ENCODE peak calls at places on chromosomes 1 and 21, in six cellular contexts. F is pancreas, U is uterus, V is nephron progenitor cell, H is fibroblast of pulmonary artery, Z is glutamatergic neuron. O is an unnamed sample.

GRCh38 chr1:18257775-18258174 is 150.2 kb downstream of the IGSF21 start:
- DNase-seq in F (no peak), U (no peak), V (no peak), H (no peak), Z (no peak), O (no peak)

GRCh38 chr1:88983791-88984552 is 8.5 kb downstream of the KYAT3 start:
- DNase-seq in F (no peak), U (no peak), V (no peak), H (peak; percentile 77), Z (no peak), O (no peak)

GRCh38 chr1:5829414-5829813 is 162.8 kb downstream of the NPHP4 start:
- DNase-seq in F (no peak), U (no peak), V (no peak), H (no peak), Z (no peak), O (no peak)

GRCh38 chr1:89581859-89582258 is 51.1 kb upstream of the LRRC8C start:
- DNase-seq in F (no peak), U (no peak), V (no peak), H (no peak), Z (no peak), O (no peak)

GRCh38 chr1:24248859-24249258 is 61.8 kb upstream of the IFNLR1 start:
- DNase-seq in F (no peak), U (no peak), V (no peak), H (no peak), Z (no peak), O (no peak)

GRCh38 chr21:42614811-42615342 is 38.5 kb upstream of the PDE9A start:
- DNase-seq in F (peak; percentile 41), U (no peak), V (peak; percentile 24), H (no peak), Z (no peak), O (no peak)

GRCh38 chr1:192807221-192807967 is 1.4 kb upstream of the RGS2 start:
- DNase-seq in F (no peak), U (no peak), V (no peak), H (peak; percentile 61), Z (no peak), O (no peak)

GRCh38 chr21:34695434-34695833 is 26.6 kb downstream of the CLIC6 start:
- DNase-seq in F (no peak), U (no peak), V (no peak), H (no peak), Z (no peak), O (no peak)

GRCh38 chr1:109252893-109253802 is 3.8 kb downstream of the CELSR2 start:
- DNase-seq in F (no peak), U (no peak), V (peak; percentile 37), H (no peak), Z (peak; percentile 45), O (no peak)

GRCh38 chr1:179021873-179022272 is 3.8 kb upstream of the FAM20B start:
- DNase-seq in F (no peak), U (no peak), V (no peak), H (no peak), Z (no peak), O (no peak)

GRCh38 chr1:172837816-172838680 is 179.1 kb downstream of the FASLG start:
- DNase-seq in F (no peak), U (no peak), V (no peak), H (peak; percentile 41), Z (no peak), O (no peak)

GRCh38 chr1:158516966-158517365 is 37.2 kb downstream of the OR6Y1 start:
- DNase-seq in F (no peak), U (no peak), V (no peak), H (no peak), Z (no peak), O (no peak)
- TF ChIP-seq CTCF in F (no peak), U (no peak), V (no peak), H (no peak), Z (no peak), O (no peak)

DNA sequence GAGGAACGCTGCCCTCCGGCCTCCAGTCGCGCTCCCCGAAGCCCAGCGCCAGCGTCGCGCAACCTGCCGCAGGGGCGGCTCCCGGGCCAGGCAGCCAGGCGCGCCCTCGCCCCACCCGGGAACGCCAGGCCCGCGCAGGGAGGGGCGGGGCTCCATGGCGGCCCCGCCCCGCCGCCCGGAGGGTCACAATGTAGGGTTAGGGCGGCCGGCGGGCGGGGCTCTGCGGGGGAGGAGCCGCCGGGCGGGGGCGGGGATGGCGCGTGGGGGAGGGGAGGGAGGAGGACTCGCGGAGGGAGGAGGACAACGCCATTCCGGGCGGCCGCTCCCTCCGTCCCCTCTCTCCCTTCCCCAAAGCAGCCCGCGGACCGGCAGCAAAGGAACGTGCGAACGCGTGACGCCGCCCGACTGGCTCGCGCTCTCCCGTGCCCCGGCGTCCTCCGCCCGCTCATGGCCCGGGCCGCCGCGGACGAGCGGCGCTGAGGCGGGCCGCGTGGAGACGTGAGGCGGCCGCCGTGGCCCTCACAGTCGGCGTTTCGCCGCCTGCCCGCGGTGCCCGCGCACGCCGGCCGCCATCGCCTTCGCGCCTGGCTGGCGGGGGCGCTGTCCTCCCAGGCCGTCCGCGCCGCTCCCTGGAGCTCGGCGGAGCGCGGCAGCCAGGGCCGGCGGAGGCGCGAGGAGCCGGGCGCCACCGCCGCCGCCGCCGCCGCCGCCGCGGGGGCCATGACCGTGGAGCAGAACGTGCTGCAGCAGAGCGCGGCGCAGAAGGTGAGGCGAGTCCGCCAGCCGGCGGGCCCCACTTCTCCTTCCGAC is at the start of gene USP25:
- DNase-seq in F (peak; percentile 95), U (peak; percentile 91), V (peak; percentile 89), H (peak; percentile 73), Z (peak; percentile 87), O (peak; percentile 87)
- TF ChIP-seq CTCF in F (no peak), U (no peak), V (no peak), H (no peak), Z (no peak), O (no peak)

DNA sequence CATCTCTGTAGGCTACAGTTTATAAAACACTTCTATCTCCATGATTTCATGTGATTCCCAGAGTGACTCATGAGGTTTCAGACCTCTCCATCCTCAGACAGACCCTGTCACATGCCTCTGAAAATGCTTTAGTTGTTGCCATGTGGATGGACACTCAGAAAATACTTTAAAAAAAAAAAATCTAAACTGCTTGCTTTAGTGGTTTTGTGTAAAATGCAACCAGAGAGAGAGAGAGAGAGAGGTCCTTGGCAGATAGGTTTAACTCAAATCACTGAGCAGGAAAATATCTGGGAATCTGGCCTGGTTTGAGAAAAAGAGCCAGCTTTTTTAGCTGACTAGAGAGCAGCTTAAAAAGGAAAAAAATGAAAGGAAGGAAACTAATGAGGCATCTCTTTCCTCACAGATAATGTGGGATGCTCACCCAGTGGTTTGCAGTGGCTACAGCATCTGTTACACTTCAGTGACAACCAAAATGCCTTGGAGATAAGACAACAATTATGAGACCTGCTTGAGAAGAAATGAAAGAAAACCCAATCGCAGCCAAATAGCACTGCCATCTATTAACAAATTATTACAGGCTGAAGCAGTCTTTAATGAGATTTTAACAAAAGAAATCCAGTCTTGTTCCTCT is 54.6 kb upstream of the SYT14 start:
- DNase-seq in F (no peak), U (no peak), V (no peak), H (peak; percentile 78), Z (no peak), O (no peak)
- TF ChIP-seq CTCF in F (no peak), U (no peak), V (no peak), H (peak; percentile 15), Z (no peak), O (no peak)

GRCh38 chr1:154478639-154479038 is 23.4 kb upstream of the TDRD10 start:
- DNase-seq in F (no peak), U (no peak), V (no peak), H (peak; percentile 62), Z (no peak), O (no peak)
- TF ChIP-seq CTCF in F (no peak), U (no peak), V (no peak), H (peak; percentile 18), Z (no peak), O (no peak)